ENCODE peak calls at places on chromosome 9, in ten cellular contexts. L, F, Y, W, C, R, N, X, Z and A are unnamed samples.

GRCh38 chr9:121499427-121500164 is at the start of gene GGTA1:
- DNase-seq in X (peak; percentile 32), R (peak; percentile 61), Y (peak; percentile 34), F (peak; percentile 77), Z (no peak), W (peak; percentile 59), C (peak; percentile 51), L (no peak), N (peak; percentile 57), A (peak; percentile 2)

GRCh38 chr9:13470836-13471235 is 191.3 kb upstream of the MPDZ start:
- DNase-seq in Z (no peak), C (no peak), X (no peak), F (no peak), R (no peak), Y (no peak), W (no peak), N (no peak), L (no peak), A (no peak)

GRCh38 chr9:22342489-22343217 is 104.0 kb upstream of the DMRTA1 start:
- DNase-seq in W (no peak), Z (peak; percentile 38), F (peak; percentile 22), C (no peak), Y (no peak), X (peak; percentile 88), L (no peak), R (peak; percentile 80), N (no peak), A (peak; percentile 44)

GRCh38 chr9:133881671-133882381 is 110.3 kb downstream of the VAV2 start:
- DNase-seq in X (no peak), C (no peak), R (peak; percentile 24), Y (peak; percentile 70), W (peak; percentile 72), F (no peak), L (no peak), Z (no peak), N (no peak), A (peak; percentile 23)

GRCh38 chr9:108057421-108058136 is 568.0 kb upstream of the KLF4 start:
- DNase-seq in W (peak; percentile 47), Z (peak; percentile 90), L (no peak), X (peak; percentile 88), R (peak; percentile 98), Y (peak; percentile 76), C (peak; percentile 59), N (peak; percentile 68), F (peak; percentile 97), A (no peak)

GRCh38 chr9:110257097-110257955 is 1.0 kb upstream of the TXN start:
- DNase-seq in Z (peak; percentile 54), R (peak; percentile 26), X (no peak), N (no peak), F (peak; percentile 56), Y (peak; percentile 7), C (peak; percentile 20), W (peak; percentile 36), L (no peak), A (no peak)

GRCh38 chr9:86721843-86722705 is 225.2 kb downstream of the GAS1 start:
- DNase-seq in N (no peak), C (peak; percentile 73), W (no peak), L (no peak), X (peak; percentile 77), F (peak; percentile 92), Z (peak; percentile 87), R (peak; percentile 96), Y (peak; percentile 16), A (no peak)

GRCh38 chr9:95338243-95338642 is 20.7 kb upstream of the FANCC start:
- DNase-seq in Y (no peak), R (no peak), W (no peak), F (no peak), L (no peak), Z (no peak), C (no peak), X (no peak), N (no peak), A (no peak)

GRCh38 chr9:63817622-63818518 is 1467.1 kb downstream of the FOXD4L5 start:
- DNase-seq in L (peak; percentile 24), Y (peak; percentile 75), N (no peak), Z (peak; percentile 44), X (no peak), F (peak; percentile 35), R (peak; percentile 18), W (peak; percentile 49), C (peak; percentile 31), A (no peak)

GRCh38 chr9:96660693-96661248 is 5.7 kb upstream of the PRXL2C start:
- DNase-seq in Y (no peak), N (no peak), R (no peak), C (no peak), L (no peak), W (no peak), Z (no peak), X (no peak), F (no peak), A (no peak)

GRCh38 chr9:70563437-70564204 is 149.2 kb upstream of the KLF9 start:
- DNase-seq in X (no peak), N (no peak), R (peak; percentile 88), F (peak; percentile 72), Z (no peak), Y (no peak), L (peak; percentile 78), C (no peak), W (no peak), A (no peak)

GRCh38 chr9:77455312-77455927 is 192.7 kb downstream of the GNA14 start:
- DNase-seq in Z (no peak), F (peak; percentile 39), L (no peak), R (no peak), Y (no peak), W (no peak), N (peak; percentile 53), C (no peak), X (peak; percentile 70), A (no peak)

GRCh38 chr9:131799177-131799823 is 59.4 kb upstream of the RAPGEF1 start:
- DNase-seq in Z (no peak), L (no peak), Y (peak; percentile 17), R (peak; percentile 32), X (peak; percentile 56), N (no peak), W (peak; percentile 67), C (no peak), F (peak; percentile 64), A (peak; percentile 8)

GRCh38 chr9:127505396-127506116 is 54.2 kb downstream of the LRSAM1 start:
- DNase-seq in R (peak; percentile 37), W (peak; percentile 76), C (peak; percentile 54), N (peak; percentile 62), X (peak; percentile 42), Z (no peak), L (no peak), F (peak; percentile 68), Y (no peak), A (no peak)

GRCh38 chr9:112051812-112052211 is 123.3 kb downstream of the SUSD1 start:
- DNase-seq in C (no peak), Y (no peak), F (peak; percentile 83), W (no peak), N (no peak), Z (no peak), X (no peak), L (no peak), R (peak; percentile 77), A (no peak)

GRCh38 chr9:9904021-9904420 is 708.8 kb downstream of the PTPRD start:
- DNase-seq in Y (no peak), C (no peak), X (no peak), R (no peak), W (no peak), N (no peak), F (no peak), Z (no peak), L (no peak), A (no peak)

GRCh38 chr9:124018731-124019697 is 7.4 kb downstream of the LHX2 start:
- DNase-seq in R (no peak), X (no peak), L (no peak), C (no peak), N (no peak), F (no peak), W (no peak), Y (no peak), Z (no peak), A (no peak)
- H3K4me3 ChIP-seq in R (no peak overlapping the region), X (no peak overlapping the region), L (no peak overlapping the region), C (no peak overlapping the region), N (no peak overlapping the region), F (peak overlapping the region; percentile 49), W (no peak overlapping the region), Y (no peak overlapping the region), Z (no peak overlapping the region), A (no peak overlapping the region)

GRCh38 chr9:6229604-6230003 is 14.0 kb downstream of the IL33 start:
- DNase-seq in C (no peak), N (no peak), R (peak; percentile 14), Y (no peak), L (no peak), X (peak; percentile 41), W (no peak), F (peak; percentile 13), Z (no peak), A (peak; percentile 14)
- H3K4me3 ChIP-seq in C (no peak overlapping the region), N (no peak overlapping the region), R (no peak overlapping the region), Y (no peak overlapping the region), L (no peak overlapping the region), X (no peak overlapping the region), W (no peak overlapping the region), F (no peak overlapping the region), Z (no peak overlapping the region), A (no peak overlapping the region)

DNA sequence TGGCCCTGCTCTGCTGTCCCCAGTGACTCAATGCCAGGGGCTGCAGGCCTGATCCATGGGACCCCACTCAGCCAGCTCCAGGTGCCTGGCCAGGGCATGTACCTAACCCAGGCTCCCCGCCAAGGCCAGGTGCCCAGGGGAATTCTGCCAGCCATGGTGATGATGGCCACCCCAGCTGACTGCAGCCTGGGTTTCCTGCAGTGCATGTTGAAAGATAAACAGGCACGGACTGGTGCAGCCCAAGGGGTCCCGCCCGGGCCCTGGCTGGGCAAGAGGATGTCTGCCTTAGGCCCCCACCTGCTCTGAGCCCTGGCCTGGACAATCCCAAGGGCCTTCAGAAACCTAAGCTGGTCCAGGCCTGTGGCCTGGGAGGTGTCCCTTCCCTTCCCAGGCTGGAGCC is 1.2 kb downstream of the ABCA2 start:
- DNase-seq in Y (no peak), N (no peak), F (no peak), C (no peak), L (no peak), Z (no peak), X (no peak), R (no peak), W (no peak), A (no peak)
- H3K4me3 ChIP-seq in Y (peak overlapping the region; percentile 39), N (no peak overlapping the region), F (peak overlapping the region; percentile 77), C (no peak overlapping the region), L (no peak overlapping the region), Z (peak overlapping the region; percentile 54), X (peak overlapping the region; percentile 65), R (no peak overlapping the region), W (no peak overlapping the region), A (peak overlapping the region; percentile 75)

GRCh38 chr9:34366365-34366764 is 10.3 kb downstream of the MYORG start:
- DNase-seq in L (no peak), F (no peak), N (no peak), X (no peak), R (no peak), Y (no peak), Z (no peak), W (no peak), C (no peak), A (no peak)

GRCh38 chr9:34362614-34363013 is 14.1 kb downstream of the MYORG start:
- DNase-seq in X (no peak), N (no peak), Z (no peak), L (no peak), W (no peak), R (no peak), C (no peak), F (no peak), Y (no peak), A (no peak)

GRCh38 chr9:34365282-34365681 is 11.4 kb downstream of the MYORG start:
- DNase-seq in Y (no peak), F (no peak), R (no peak), C (no peak), W (peak; percentile 7), N (no peak), L (no peak), X (no peak), Z (no peak), A (no peak)

GRCh38 chr9:34363619-34364351 is 12.9 kb downstream of the MYORG start:
- DNase-seq in Y (no peak), L (peak; percentile 53), C (no peak), W (no peak), F (no peak), R (no peak), N (no peak), X (no peak), Z (no peak), A (no peak)
- H3K4me3 ChIP-seq in Y (no peak overlapping the region), L (no peak overlapping the region), C (no peak overlapping the region), W (no peak overlapping the region), F (no peak overlapping the region), R (no peak overlapping the region), N (no peak overlapping the region), X (no peak overlapping the region), Z (no peak overlapping the region), A (no peak overlapping the region)